ENCODE peak calls at places on chromosomes 13 and 19, in five cellular contexts. E, M, Y, G and C are unnamed samples.

GRCh38 chr19:4764290-4764660 is 27.3 kb upstream of the FEM1A start:
- DNase-seq in E (no peak), M (no peak), Y (no peak), G (no peak), C (no peak)

GRCh38 chr13:28744091-28744536 is 25.3 kb upstream of the SLC46A3 start:
- DNase-seq in E (peak; percentile 43), M (no peak), Y (no peak), G (peak; percentile 66), C (no peak)

GRCh38 chr19:41886761-41887710 is 4.1 kb downstream of the ARHGEF1 start:
- DNase-seq in E (no peak), M (no peak), Y (no peak), G (no peak), C (no peak)

GRCh38 chr19:54329476-54330165 is 9.3 kb downstream of the LILRA4 start:
- DNase-seq in E (no peak), M (no peak), Y (no peak), G (no peak), C (peak; percentile 51)

GRCh38 chr13:100667894-100668293 is 6.7 kb downstream of the TMTC4 start:
- DNase-seq in E (no peak), M (no peak), Y (no peak), G (no peak), C (no peak)

GRCh38 chr19:13964776-13965175 is 12.5 kb downstream of the DCAF15 start:
- DNase-seq in E (no peak), M (no peak), Y (no peak), G (no peak), C (no peak)

GRCh38 chr13:99371956-99372355 is 64.8 kb upstream of the GPR183 start:
- DNase-seq in E (no peak), M (no peak), Y (no peak), G (no peak), C (no peak)

GRCh38 chr13:64684685-64685431 is 2545.3 kb downstream of the PCDH9 start:
- DNase-seq in E (no peak), M (no peak), Y (peak; percentile 52), G (peak; percentile 66), C (no peak)

GRCh38 chr13:49759503-49759902 is 33.0 kb downstream of the KPNA3 start:
- DNase-seq in E (no peak), M (no peak), Y (no peak), G (no peak), C (no peak)

GRCh38 chr19:49475995-49476880 is 2.2 kb downstream of the FLT3LG start:
- DNase-seq in E (no peak), M (no peak), Y (peak; percentile 80), G (peak; percentile 64), C (no peak)

GRCh38 chr13:48506092-48506701 is 26.7 kb downstream of the RCBTB2 start:
- DNase-seq in E (no peak), M (no peak), Y (no peak), G (no peak), C (no peak)
- H3K27ac ChIP-seq in E (peak overlapping the region; percentile 24), M (peak overlapping the region; percentile 71), Y (no peak overlapping the region), G (no peak overlapping the region), C (peak overlapping the region; percentile 56)

GRCh38 chr19:27858981-27859581 is 1353.9 kb downstream of the UQCRFS1 start:
- DNase-seq in E (no peak), M (no peak), Y (no peak), G (no peak), C (no peak)
- H3K27ac ChIP-seq in E (no peak overlapping the region), M (no peak overlapping the region), Y (no peak overlapping the region), G (no peak overlapping the region), C (no peak overlapping the region)

GRCh38 chr19:17351815-17352435 is 14.6 kb downstream of the GTPBP3 start:
- DNase-seq in E (no peak), M (no peak), Y (no peak), G (no peak), C (no peak)

GRCh38 chr19:17357078-17357666 is 19.8 kb downstream of the GTPBP3 start:
- DNase-seq in E (no peak), M (no peak), Y (no peak), G (no peak), C (no peak)

GRCh38 chr19:17353386-17353785 is 16.0 kb downstream of the GTPBP3 start:
- DNase-seq in E (no peak), M (no peak), Y (no peak), G (no peak), C (no peak)

GRCh38 chr19:17348700-17349099 is 11.3 kb downstream of the GTPBP3 start:
- DNase-seq in E (peak; percentile 60), M (peak; percentile 61), Y (no peak), G (peak; percentile 55), C (no peak)

DNA sequence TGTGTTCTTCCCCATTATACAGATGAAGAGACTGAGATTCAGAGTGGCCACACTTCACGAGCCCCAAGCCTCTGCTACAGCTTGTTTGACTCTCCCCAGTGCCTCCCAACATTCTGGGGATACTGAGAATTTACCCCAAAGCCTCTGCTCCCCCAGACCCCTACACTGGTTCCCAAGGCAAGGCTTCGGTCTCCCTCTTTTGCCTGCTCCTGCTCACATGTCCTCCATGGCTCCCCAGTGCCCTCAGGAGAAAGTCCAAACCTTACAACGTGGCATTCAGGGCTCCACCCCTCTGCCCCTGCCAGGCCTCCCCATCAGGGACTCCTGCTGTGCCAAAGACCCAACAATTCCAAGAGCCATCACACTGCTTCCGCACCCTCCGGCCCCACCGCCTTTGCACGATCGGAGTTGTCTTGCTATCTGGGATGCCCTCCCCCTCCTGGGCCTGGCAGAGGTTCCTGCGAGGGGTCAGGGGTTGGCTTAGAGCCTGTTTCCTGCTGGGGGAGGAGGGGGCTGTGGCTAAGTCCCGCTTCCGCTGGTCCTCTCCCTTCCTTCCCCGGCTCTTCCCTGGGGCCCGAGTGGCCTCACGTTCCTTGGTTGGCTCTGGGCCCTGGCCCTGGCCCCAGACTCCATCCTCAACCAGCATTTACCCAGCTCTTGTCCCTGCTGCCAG is 15.4 kb downstream of the GTPBP3 start:
- DNase-seq in E (no peak), M (no peak), Y (no peak), G (no peak), C (no peak)
- H3K27ac ChIP-seq in E (no peak overlapping the region), M (no peak overlapping the region), Y (no peak overlapping the region), G (no peak overlapping the region), C (no peak overlapping the region)

GRCh38 chr13:33377825-33378224 is 92.3 kb upstream of the STARD13 start:
- DNase-seq in E (no peak), M (no peak), Y (no peak), G (no peak), C (no peak)

GRCh38 chr13:33373624-33374023 is 88.1 kb upstream of the STARD13 start:
- DNase-seq in E (no peak), M (no peak), Y (no peak), G (no peak), C (no peak)

GRCh38 chr13:33372251-33372919 is 86.8 kb upstream of the STARD13 start:
- DNase-seq in E (no peak), M (no peak), Y (no peak), G (peak; percentile 43), C (no peak)

GRCh38 chr13:33376212-33376611 is 90.7 kb upstream of the STARD13 start:
- DNase-seq in E (no peak), M (no peak), Y (no peak), G (no peak), C (no peak)

GRCh38 chr13:33375421-33375820 is 89.9 kb upstream of the STARD13 start:
- DNase-seq in E (no peak), M (no peak), Y (no peak), G (no peak), C (no peak)
- H3K27ac ChIP-seq in E (no peak overlapping the region), M (no peak overlapping the region), Y (no peak overlapping the region), G (no peak overlapping the region), C (no peak overlapping the region)

GRCh38 chr13:24167666-24168391 is 7.3 kb downstream of the SPATA13 start:
- DNase-seq in E (no peak), M (no peak), Y (no peak), G (peak; percentile 48), C (no peak)
- H3K27ac ChIP-seq in E (peak overlapping the region; percentile 53), M (peak overlapping the region; percentile 44), Y (no peak overlapping the region), G (peak overlapping the region; percentile 89), C (peak overlapping the region; percentile 28)